ENCODE peak calls at places on chromosomes 2 and 18, in four cellular contexts. J is HEK293T, O is HepG2, Y is K562. G is an unnamed sample.

GRCh38 chr2:95289251-95289650 is 7.9 kb upstream of the KCNIP3 start:
- DNase-seq in J (no peak), O (peak), Y (no peak), G (peak)

GRCh38 chr2:136332436-136333095 is 214.6 kb upstream of the CXCR4 start:
- DNase-seq in J (no peak), O (no peak), Y (no peak), G (no peak)

GRCh38 chr2:119659601-119660342 is 19.2 kb upstream of the TMEM177 start:
- DNase-seq in J (peak), O (peak), Y (peak), G (peak)

GRCh38 chr2:197710424-197711042 is 5.4 kb downstream of the MARS2 start:
- DNase-seq in J (no peak), O (no peak), Y (no peak), G (no peak)

GRCh38 chr2:197256021-197256420 is 54.6 kb downstream of the ANKRD44 start:
- DNase-seq in J (no peak), O (no peak), Y (no peak), G (no peak)

GRCh38 chr2:197163755-197164753 is 146.5 kb downstream of the ANKRD44 start:
- DNase-seq in J (no peak), O (no peak), Y (no peak), G (peak)

GRCh38 chr2:2159336-2159735 is 171.7 kb downstream of the MYT1L start:
- DNase-seq in J (no peak), O (no peak), Y (no peak), G (no peak)

GRCh38 chr2:213119061-213119809 is 32.2 kb downstream of the IKZF2 start:
- DNase-seq in J (no peak), O (no peak), Y (no peak), G (no peak)

GRCh38 chr2:134177351-134177931 is 76.4 kb upstream of the MGAT5 start:
- DNase-seq in J (no peak), O (no peak), Y (no peak), G (no peak)

GRCh38 chr2:181957668-181958067 is 28.0 kb upstream of the PPP1R1C start:
- DNase-seq in J (no peak), O (no peak), Y (no peak), G (no peak)

GRCh38 chr2:99821039-99821438 is 321.4 kb downstream of the AFF3 start:
- DNase-seq in J (no peak), O (no peak), Y (no peak), G (no peak)

GRCh38 chr2:227402959-227403358 is 15.2 kb upstream of the SCYGR1 start:
- DNase-seq in J (no peak), O (no peak), Y (no peak), G (no peak)

GRCh38 chr18:58117685-58118403 is 73.8 kb downstream of the NEDD4L start:
- DNase-seq in J (no peak), O (peak), Y (peak), G (no peak)

GRCh38 chr2:145910416-145910815 is 1390.5 kb upstream of the ZEB2 start:
- DNase-seq in J (no peak), O (no peak), Y (no peak), G (no peak)

GRCh38 chr2:85433511-85434089 is 15.1 kb downstream of the SH2D6 start:
- DNase-seq in J (no peak), O (no peak), Y (no peak), G (no peak)
- TF ChIP-seq ELF4 in J (no peak), O (no peak), Y (no peak), G (no peak)

GRCh38 chr2:38191516-38191915 is 115.6 kb upstream of the CYP1B1 start:
- DNase-seq in J (no peak), O (no peak), Y (no peak), G (no peak)

GRCh38 chr2:38192976-38193375 is 117.0 kb upstream of the CYP1B1 start:
- DNase-seq in J (no peak), O (no peak), Y (no peak), G (no peak)

GRCh38 chr2:38192046-38192445 is 116.1 kb upstream of the CYP1B1 start:
- DNase-seq in J (no peak), O (no peak), Y (no peak), G (no peak)

GRCh38 chr2:38190542-38191218 is 114.7 kb upstream of the CYP1B1 start:
- DNase-seq in J (no peak), O (no peak), Y (no peak), G (no peak)

GRCh38 chr2:38194751-38195150 is 118.8 kb upstream of the CYP1B1 start:
- DNase-seq in J (no peak), O (no peak), Y (no peak), G (no peak)
- TF ChIP-seq ELF4 in J (no peak), O (no peak), Y (no peak), G (no peak)

GRCh38 chr2:195626507-195626906 is 30.5 kb upstream of the SLC39A10 start:
- DNase-seq in J (no peak), O (no peak), Y (no peak), G (no peak)
- TF ChIP-seq ELF4 in J (no peak), O (no peak), Y (no peak), G (no peak)

DNA sequence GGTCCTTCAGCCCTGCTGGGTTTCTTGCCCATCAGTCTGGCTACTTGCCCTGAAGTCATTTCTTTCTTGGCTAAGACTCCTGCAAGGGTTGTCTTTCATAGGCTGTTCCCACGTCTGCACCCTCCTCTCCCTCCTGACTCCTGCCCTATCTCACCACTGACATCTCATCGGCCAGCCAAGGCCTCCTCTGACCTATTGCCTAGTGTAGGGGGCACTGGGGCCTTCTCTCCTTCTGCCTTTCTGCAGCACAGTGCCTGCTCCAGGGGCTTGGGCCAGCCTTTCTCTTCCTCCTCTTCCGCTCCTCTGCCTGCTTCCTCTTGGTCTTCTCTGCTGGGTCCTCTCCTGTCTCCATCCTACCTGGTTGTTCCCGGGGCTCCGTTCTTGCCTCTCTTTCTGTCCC is 9.9 kb upstream of the NT5DC4 start:
- DNase-seq in J (no peak), O (no peak), Y (no peak), G (no peak)
- TF ChIP-seq ELF4 in J (no peak), O (no peak), Y (no peak), G (no peak)

GRCh38 chr18:26164571-26164970 is 30.9 kb downstream of the PSMA8 start:
- DNase-seq in J (no peak), O (no peak), Y (no peak), G (no peak)

GRCh38 chr18:26157326-26157725 is 23.7 kb downstream of the PSMA8 start:
- DNase-seq in J (no peak), O (no peak), Y (no peak), G (no peak)

DNA sequence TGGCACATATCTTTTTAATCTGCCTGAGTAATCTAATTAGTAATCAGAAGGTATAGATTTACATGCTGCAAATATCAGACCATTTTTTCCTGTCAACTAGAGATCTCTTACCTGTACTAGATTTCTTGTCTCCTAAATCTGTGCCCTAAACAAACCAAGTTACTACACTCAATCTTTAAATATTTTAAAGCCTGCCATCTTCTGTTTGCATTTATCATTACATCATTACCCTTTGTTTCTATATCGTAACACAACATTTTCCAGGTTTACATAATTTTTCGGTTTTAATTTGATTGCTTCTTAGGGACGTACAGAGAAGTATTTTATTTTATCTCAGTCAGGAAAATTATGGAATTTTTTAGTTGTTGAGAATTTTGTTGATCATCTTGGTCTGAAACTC is 25.7 kb downstream of the PSMA8 start:
- DNase-seq in J (peak), O (no peak), Y (no peak), G (no peak)
- TF ChIP-seq ELF4 in J (no peak), O (no peak), Y (no peak), G (no peak)